ENCODE peak calls at places on chromosomes 3 and 15, in seven cellular contexts. One of them, this sample, is unnamed. For H3K9me3, the result is how much of the 10 kb centered on the place peaks cover.

GRCh38 chr3:191425322-191425734 is 35.6 kb upstream of the PYDC2 start:
- DNase-seq in heart left ventricle: no peak
- DNase-seq in transverse colon: no peak
- DNase-seq in thoracic aorta: no peak
- DNase-seq in PC-9: no peak
- DNase-seq in AG04450: no peak
- DNase-seq in astrocyte: no peak
- DNase-seq in this sample: no peak

GRCh38 chr15:40695469-40695910 is 516 bp downstream of the RAD51 start:
- DNase-seq in AG04450: no peak
- DNase-seq in transverse colon: no peak
- DNase-seq in astrocyte: peak
- DNase-seq in thoracic aorta: no peak
- DNase-seq in PC-9: no peak
- DNase-seq in heart left ventricle: no peak
- DNase-seq in this sample: no peak

GRCh38 chr15:71792521-71792920 is 17.8 kb upstream of the NR2E3 start:
- DNase-seq in PC-9: peak
- DNase-seq in thoracic aorta: no peak
- DNase-seq in heart left ventricle: no peak
- DNase-seq in AG04450: peak
- DNase-seq in transverse colon: no peak
- DNase-seq in astrocyte: peak
- DNase-seq in this sample: no peak

GRCh38 chr3:55518451-55518850 is 31.3 kb upstream of the WNT5A start:
- DNase-seq in transverse colon: no peak
- DNase-seq in heart left ventricle: no peak
- DNase-seq in AG04450: no peak
- DNase-seq in astrocyte: peak
- DNase-seq in PC-9: peak
- DNase-seq in thoracic aorta: no peak
- DNase-seq in this sample: no peak

GRCh38 chr15:78065973-78066946 is 11.3 kb downstream of the TBC1D2B start:
- DNase-seq in heart left ventricle: no peak
- DNase-seq in thoracic aorta: no peak
- DNase-seq in PC-9: no peak
- DNase-seq in AG04450: no peak
- DNase-seq in transverse colon: no peak
- DNase-seq in astrocyte: peak
- DNase-seq in this sample: no peak

GRCh38 chr3:51380601-51381332 is 4.3 kb upstream of the MANF start:
- DNase-seq in heart left ventricle: no peak
- DNase-seq in transverse colon: no peak
- DNase-seq in astrocyte: no peak
- DNase-seq in PC-9: no peak
- DNase-seq in AG04450: no peak
- DNase-seq in thoracic aorta: no peak
- DNase-seq in this sample: no peak

GRCh38 chr3:156382458-156383346 is 172.2 kb downstream of the SSR3 start:
- DNase-seq in heart left ventricle: no peak
- DNase-seq in AG04450: no peak
- DNase-seq in thoracic aorta: no peak
- DNase-seq in astrocyte: no peak
- DNase-seq in transverse colon: peak
- DNase-seq in PC-9: peak
- DNase-seq in this sample: no peak

GRCh38 chr3:73625124-73625665 is 454 bp upstream of the PDZRN3 start:
- DNase-seq in astrocyte: peak
- DNase-seq in thoracic aorta: no peak
- DNase-seq in AG04450: no peak
- DNase-seq in transverse colon: no peak
- DNase-seq in heart left ventricle: peak
- DNase-seq in PC-9: no peak
- DNase-seq in this sample: no peak

GRCh38 chr3:13063225-13063624 is 10.0 kb downstream of the IQSEC1 start:
- DNase-seq in heart left ventricle: no peak
- DNase-seq in transverse colon: no peak
- DNase-seq in astrocyte: no peak
- DNase-seq in PC-9: peak
- DNase-seq in AG04450: no peak
- DNase-seq in thoracic aorta: no peak
- DNase-seq in this sample: no peak

GRCh38 chr3:148158210-148158609 is 539.5 kb upstream of the AGTR1 start:
- DNase-seq in AG04450: peak
- DNase-seq in transverse colon: no peak
- DNase-seq in astrocyte: peak
- DNase-seq in PC-9: peak
- DNase-seq in heart left ventricle: no peak
- DNase-seq in thoracic aorta: no peak
- DNase-seq in this sample: no peak

GRCh38 chr15:95845862-95846515 is 484.5 kb upstream of the NR2F2 start:
- DNase-seq in transverse colon: no peak
- DNase-seq in astrocyte: no peak
- DNase-seq in PC-9: no peak
- DNase-seq in thoracic aorta: no peak
- DNase-seq in AG04450: peak
- DNase-seq in heart left ventricle: peak
- DNase-seq in this sample: no peak

GRCh38 chr3:197335428-197336132 is 37.2 kb upstream of the DLG1 start:
- DNase-seq in AG04450: no peak
- DNase-seq in transverse colon: no peak
- DNase-seq in astrocyte: peak
- DNase-seq in heart left ventricle: peak
- DNase-seq in PC-9: no peak
- DNase-seq in thoracic aorta: no peak
- DNase-seq in this sample: no peak

GRCh38 chr3:41307065-41307464 is 107.8 kb downstream of the CTNNB1 start:
- DNase-seq in transverse colon: no peak
- DNase-seq in PC-9: no peak
- DNase-seq in thoracic aorta: no peak
- DNase-seq in astrocyte: no peak
- DNase-seq in AG04450: no peak
- DNase-seq in heart left ventricle: no peak
- DNase-seq in this sample: no peak
- H3K9me3 ChIP-seq in transverse colon: under half
- H3K9me3 ChIP-seq in PC-9: under half
- H3K9me3 ChIP-seq in thoracic aorta: under half
- H3K9me3 ChIP-seq in astrocyte: under half
- H3K9me3 ChIP-seq in AG04450: under half
- H3K9me3 ChIP-seq in heart left ventricle: under half
- H3K9me3 ChIP-seq in this sample: under half

DNA sequence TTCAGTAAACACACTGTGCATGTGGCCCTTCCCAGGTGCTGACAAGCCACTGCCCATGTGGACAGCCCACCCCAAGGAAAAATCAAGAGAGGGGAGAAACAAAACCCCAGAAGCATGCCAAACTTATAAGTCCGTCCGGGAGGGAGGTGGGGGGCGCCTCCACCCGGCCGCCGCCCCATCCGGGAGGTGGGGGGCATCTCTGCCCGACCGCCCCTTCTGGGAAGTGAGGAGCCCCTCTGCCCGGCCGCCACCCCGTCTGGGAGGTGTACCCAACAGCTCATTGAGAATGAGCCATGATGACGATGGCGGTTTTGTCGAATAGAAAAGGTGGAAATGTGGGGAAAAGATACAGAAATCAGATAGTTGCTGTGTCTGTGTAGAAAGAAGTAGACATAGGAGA is 53.8 kb upstream of the C2CD4B start:
- DNase-seq in astrocyte: no peak
- DNase-seq in thoracic aorta: no peak
- DNase-seq in transverse colon: no peak
- DNase-seq in heart left ventricle: no peak
- DNase-seq in PC-9: no peak
- DNase-seq in AG04450: no peak
- DNase-seq in this sample: no peak
- H3K9me3 ChIP-seq in astrocyte: under half
- H3K9me3 ChIP-seq in thoracic aorta: under half
- H3K9me3 ChIP-seq in transverse colon: under half
- H3K9me3 ChIP-seq in heart left ventricle: under half
- H3K9me3 ChIP-seq in PC-9: under half
- H3K9me3 ChIP-seq in AG04450: under half
- H3K9me3 ChIP-seq in this sample: under half

DNA sequence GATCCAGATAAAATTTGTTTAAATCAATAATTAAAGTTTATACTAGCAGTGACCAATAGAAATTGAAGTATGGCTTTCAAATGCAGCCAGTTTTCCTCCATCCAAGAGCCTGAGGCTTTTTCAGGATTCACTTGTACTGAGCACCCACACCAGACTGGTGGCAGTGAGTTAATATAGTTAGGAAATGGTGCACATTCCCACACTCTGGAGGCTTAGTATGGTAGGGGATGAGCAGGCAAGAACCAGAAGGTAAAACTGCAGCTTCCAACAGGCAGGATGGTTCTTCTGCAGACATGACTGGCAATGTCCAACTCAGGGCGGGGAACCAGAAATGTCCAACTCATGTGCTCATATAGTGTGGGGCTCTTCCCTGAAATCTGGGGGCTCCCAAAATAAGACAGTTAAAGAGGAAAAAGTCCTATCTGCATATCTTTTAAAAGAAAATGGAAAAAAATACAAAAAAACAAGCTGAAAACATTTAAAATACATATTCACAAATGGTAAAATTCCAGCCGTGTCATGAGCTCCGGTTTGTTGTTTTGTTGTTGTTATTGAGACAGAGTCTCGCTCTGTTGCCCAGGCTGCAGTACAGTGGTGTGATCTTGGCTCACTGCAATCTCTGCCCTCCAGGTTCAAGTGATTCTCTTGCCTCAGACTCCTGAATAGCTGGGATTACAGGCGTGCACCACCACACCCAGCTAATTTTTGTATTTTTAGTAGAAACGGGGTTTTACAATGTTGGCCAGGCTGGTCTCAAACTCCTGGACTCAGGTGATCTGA is 18.4 kb upstream of the ZNF445 start:
- DNase-seq in AG04450: no peak
- DNase-seq in PC-9: no peak
- DNase-seq in heart left ventricle: no peak
- DNase-seq in astrocyte: no peak
- DNase-seq in transverse colon: no peak
- DNase-seq in thoracic aorta: no peak
- DNase-seq in this sample: no peak
- H3K9me3 ChIP-seq in AG04450: half or more
- H3K9me3 ChIP-seq in PC-9: under half
- H3K9me3 ChIP-seq in heart left ventricle: under half
- H3K9me3 ChIP-seq in astrocyte: under half
- H3K9me3 ChIP-seq in transverse colon: under half
- H3K9me3 ChIP-seq in thoracic aorta: half or more
- H3K9me3 ChIP-seq in this sample: half or more

DNA sequence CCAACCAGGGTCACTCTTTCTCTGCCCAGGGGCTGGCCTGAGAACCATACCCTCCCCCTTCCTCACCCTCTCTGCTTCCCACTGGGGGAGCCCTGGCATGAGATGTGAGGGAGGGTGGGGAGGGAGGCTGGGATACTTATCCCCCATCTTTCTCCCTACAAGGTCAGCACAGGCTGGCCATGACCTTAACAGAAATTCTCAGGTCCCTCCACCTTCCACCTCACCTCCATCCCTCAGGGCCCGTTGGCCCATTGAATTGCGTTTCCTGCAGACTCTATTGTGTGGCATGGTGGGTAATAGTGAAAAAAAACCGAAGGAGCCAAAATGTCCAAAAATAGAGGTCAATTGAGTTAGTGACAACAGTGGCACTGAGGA is 159.5 kb downstream of the OR4M2 start:
- DNase-seq in PC-9: no peak
- DNase-seq in AG04450: no peak
- DNase-seq in astrocyte: no peak
- DNase-seq in thoracic aorta: no peak
- DNase-seq in transverse colon: no peak
- DNase-seq in heart left ventricle: no peak
- DNase-seq in this sample: no peak
- H3K9me3 ChIP-seq in PC-9: under half
- H3K9me3 ChIP-seq in AG04450: half or more
- H3K9me3 ChIP-seq in astrocyte: under half
- H3K9me3 ChIP-seq in thoracic aorta: under half
- H3K9me3 ChIP-seq in transverse colon: under half
- H3K9me3 ChIP-seq in heart left ventricle: under half
- H3K9me3 ChIP-seq in this sample: under half

GRCh38 chr3:128919988-128920387 is 40.6 kb downstream of the ACAD9 start:
- DNase-seq in astrocyte: no peak
- DNase-seq in PC-9: no peak
- DNase-seq in transverse colon: no peak
- DNase-seq in AG04450: no peak
- DNase-seq in heart left ventricle: no peak
- DNase-seq in thoracic aorta: no peak
- DNase-seq in this sample: no peak

GRCh38 chr3:128922804-128923459 is 43.5 kb downstream of the ACAD9 start:
- DNase-seq in transverse colon: no peak
- DNase-seq in thoracic aorta: no peak
- DNase-seq in astrocyte: no peak
- DNase-seq in AG04450: no peak
- DNase-seq in PC-9: no peak
- DNase-seq in heart left ventricle: no peak
- DNase-seq in this sample: peak

GRCh38 chr3:128929364-128929763 is 49.9 kb downstream of the ACAD9 start:
- DNase-seq in transverse colon: no peak
- DNase-seq in AG04450: no peak
- DNase-seq in heart left ventricle: no peak
- DNase-seq in PC-9: no peak
- DNase-seq in thoracic aorta: no peak
- DNase-seq in astrocyte: no peak
- DNase-seq in this sample: no peak

DNA sequence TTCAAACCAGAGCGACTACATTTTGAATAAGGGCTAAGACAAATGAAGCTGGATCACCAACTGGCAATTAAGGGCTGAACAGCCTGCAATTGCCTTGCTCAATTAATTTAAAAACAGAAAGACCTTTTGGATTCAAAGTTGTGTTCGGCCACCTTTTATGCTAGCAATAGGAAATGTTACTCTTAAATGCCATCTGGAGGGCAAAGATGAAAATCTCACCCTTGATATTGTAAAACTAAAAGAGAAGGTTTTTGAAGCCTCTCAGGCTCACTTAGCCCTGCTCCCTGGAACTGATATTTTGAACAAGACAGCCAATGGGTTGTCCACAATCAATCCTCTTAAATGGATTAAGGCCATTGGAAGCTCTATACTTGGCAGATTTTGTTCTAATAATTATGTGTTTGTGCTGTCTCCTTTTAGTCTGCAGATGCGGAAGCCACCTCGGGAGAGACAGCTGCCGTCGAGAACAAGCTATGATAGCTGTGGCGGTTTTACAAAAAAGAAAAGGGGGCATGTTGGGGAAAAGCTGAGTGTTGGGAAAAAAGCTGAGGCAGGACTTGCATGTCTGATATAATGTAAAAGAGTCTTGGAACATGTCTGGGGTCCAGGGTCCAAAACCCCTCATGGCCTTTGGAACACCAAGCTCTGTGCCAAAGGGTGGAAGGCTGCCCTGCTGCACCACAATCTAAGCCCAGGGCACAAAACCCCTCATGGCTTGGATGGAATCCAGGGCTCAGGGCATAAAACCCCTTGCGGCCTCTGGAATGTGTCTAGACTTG is 44.4 kb downstream of the ACAD9 start:
- DNase-seq in AG04450: no peak
- DNase-seq in heart left ventricle: no peak
- DNase-seq in transverse colon: no peak
- DNase-seq in thoracic aorta: no peak
- DNase-seq in PC-9: no peak
- DNase-seq in astrocyte: no peak
- DNase-seq in this sample: no peak
- H3K9me3 ChIP-seq in AG04450: under half
- H3K9me3 ChIP-seq in heart left ventricle: under half
- H3K9me3 ChIP-seq in transverse colon: under half
- H3K9me3 ChIP-seq in thoracic aorta: under half
- H3K9me3 ChIP-seq in PC-9: under half
- H3K9me3 ChIP-seq in astrocyte: under half
- H3K9me3 ChIP-seq in this sample: under half

This sample was measured in CD4-positive, alpha-beta T cell.